ENCODE peak calls at places on chromosome 14, in eight cellular contexts. L, G, O, U, J, S, Y and F are unnamed samples.

GRCh38 chr14:72775923-72776554 is 117.9 kb downstream of the DPF3 start:
- DNase-seq in U (no peak), G (no peak), L (no peak), S (no peak), O (no peak), J (no peak), Y (no peak), F (no peak)

GRCh38 chr14:50964683-50965390 is 20.6 kb upstream of the PYGL start:
- DNase-seq in Y (no peak), U (no peak), O (no peak), L (no peak), S (peak), J (peak), G (peak), F (no peak)

GRCh38 chr14:103315368-103315911 is 18.6 kb upstream of the EIF5 start:
- DNase-seq in J (peak), O (no peak), S (no peak), Y (no peak), G (no peak), L (no peak), U (no peak), F (no peak)

GRCh38 chr14:59331217-59331616 is 134.0 kb downstream of the GPR135 start:
- DNase-seq in Y (no peak), U (no peak), J (no peak), O (no peak), L (no peak), S (no peak), G (no peak), F (no peak)

GRCh38 chr14:19823765-19824164 is 20.2 kb downstream of the OR4N2 start:
- DNase-seq in J (peak), U (no peak), O (no peak), Y (no peak), S (no peak), L (no peak), G (no peak), F (no peak)

GRCh38 chr14:89927466-89927865 is 27.1 kb downstream of the EFCAB11 start:
- DNase-seq in J (no peak), Y (no peak), O (no peak), S (no peak), U (no peak), G (no peak), L (no peak), F (no peak)

GRCh38 chr14:46490150-46490769 is 161.3 kb downstream of the RPL10L start:
- DNase-seq in Y (no peak), J (peak), G (peak), O (no peak), S (no peak), U (no peak), L (no peak), F (no peak)

GRCh38 chr14:23071244-23071974 is 14.1 kb upstream of the CDH24 start:
- DNase-seq in O (no peak), J (peak), G (peak), L (peak), S (peak), Y (peak), U (peak), F (peak)

GRCh38 chr14:56751471-56751870 is 58.8 kb downstream of the OTX2 start:
- DNase-seq in J (no peak), L (no peak), O (no peak), U (no peak), Y (no peak), G (no peak), S (no peak), F (no peak)

GRCh38 chr14:104246401-104247335 is 108.3 kb downstream of the KIF26A start:
- DNase-seq in Y (no peak), J (no peak), O (no peak), G (no peak), S (no peak), L (no peak), U (no peak), F (no peak)

GRCh38 chr14:90495357-90496276 is 98.8 kb downstream of the CALM1 start:
- DNase-seq in O (no peak), L (no peak), J (peak), G (peak), S (no peak), Y (peak), U (peak), F (peak)

GRCh38 chr14:91892918-91893527 is 25.7 kb upstream of the TC2N start:
- DNase-seq in L (no peak), G (no peak), U (no peak), S (no peak), Y (no peak), O (no peak), J (no peak), F (no peak)

GRCh38 chr14:101535232-101535631 is 26.1 kb upstream of the DIO3 start:
- DNase-seq in G (no peak), Y (no peak), J (no peak), O (no peak), U (no peak), S (no peak), L (no peak), F (no peak)

GRCh38 chr14:96901227-96901626 is 104.0 kb downstream of the VRK1 start:
- DNase-seq in G (no peak), O (no peak), S (no peak), Y (no peak), U (no peak), L (no peak), J (no peak), F (no peak)

GRCh38 chr14:65241125-65241752 is 138.9 kb upstream of the MAX start:
- DNase-seq in S (no peak), J (no peak), U (no peak), Y (no peak), O (no peak), G (no peak), L (no peak), F (no peak)

GRCh38 chr14:54440454-54440853 is 720 bp downstream of the CNIH1 start:
- DNase-seq in J (peak), L (no peak), O (no peak), S (no peak), G (no peak), U (no peak), Y (no peak), F (no peak)

GRCh38 chr14:83463500-83464098 is 1929.9 kb upstream of the SEL1L start:
- DNase-seq in S (no peak), U (no peak), G (peak), O (no peak), L (no peak), Y (no peak), J (peak), F (peak)

GRCh38 chr14:105665247-105665950 is 139.0 kb downstream of the TMEM121 start:
- DNase-seq in G (no peak), U (no peak), J (no peak), Y (no peak), L (no peak), S (no peak), O (no peak), F (no peak)

GRCh38 chr14:104802120-104802912 is 1.4 kb downstream of the ZBTB42 start:
- DNase-seq in O (no peak), J (no peak), S (no peak), U (no peak), L (no peak), G (no peak), Y (no peak), F (no peak)

GRCh38 chr14:68193970-68194634 is 374.5 kb downstream of the RAD51B start:
- DNase-seq in S (no peak), L (no peak), G (no peak), O (no peak), Y (no peak), U (no peak), J (no peak), F (no peak)

GRCh38 chr14:65704850-65705249 is 292.3 kb downstream of the FUT8 start:
- DNase-seq in S (no peak), J (peak), U (no peak), G (no peak), L (no peak), O (no peak), Y (no peak), F (peak)

GRCh38 chr14:34733245-34733644 is 18.9 kb upstream of the CFL2 start:
- DNase-seq in L (no peak), J (peak), O (no peak), S (no peak), U (no peak), G (no peak), Y (no peak), F (no peak)

GRCh38 chr14:82387699-82388098 is 854.0 kb upstream of the SEL1L start:
- DNase-seq in G (no peak), Y (no peak), S (no peak), J (peak), L (no peak), O (no peak), U (no peak), F (no peak)

GRCh38 chr14:37583358-37584210 is 11.5 kb downstream of the FOXA1 start:
- DNase-seq in G (no peak), J (no peak), S (no peak), Y (no peak), L (no peak), U (no peak), O (no peak), F (no peak)

GRCh38 chr14:85558505-85558904 is 28.6 kb downstream of the FLRT2 start:
- DNase-seq in L (no peak), O (no peak), U (no peak), G (no peak), Y (no peak), J (no peak), S (no peak), F (no peak)

GRCh38 chr14:89237923-89238529 is 179.0 kb downstream of the FOXN3 start:
- DNase-seq in G (no peak), S (no peak), Y (no peak), J (peak), O (no peak), U (no peak), L (no peak), F (no peak)

GRCh38 chr14:23409966-23410635 is 2.0 kb upstream of the MYH6 start:
- DNase-seq in O (no peak), S (no peak), G (no peak), Y (no peak), U (no peak), L (no peak), J (no peak), F (no peak)

GRCh38 chr14:24136684-24137528 is 912 bp downstream of the PSME1 start:
- DNase-seq in S (no peak), L (no peak), Y (no peak), G (no peak), O (no peak), J (no peak), U (no peak), F (no peak)

GRCh38 chr14:74804219-74804825 is 41.2 kb downstream of the YLPM1 start:
- DNase-seq in O (no peak), L (no peak), S (peak), U (no peak), G (peak), J (peak), Y (peak), F (peak)

GRCh38 chr14:102320033-102320660 is 601 bp downstream of the ZNF839 start:
- DNase-seq in G (no peak), Y (peak), J (peak), L (no peak), O (peak), U (peak), S (no peak), F (peak)